ENCODE peak calls at places on chromosome 20, in eight cellular contexts. Y is cardiac muscle cell; Z is fibroblast of lung; W is tibial artery; D is lower lobe of right lung; T is CD8-positive, alpha-beta memory T cell; G is dorsolateral prefrontal cortex; K is psoas muscle. A is an unnamed sample.

GRCh38 chr20:32959351-32960221 is 44.6 kb downstream of the SUN5 start:
- DNase-seq in Y (no peak), Z (no peak), W (peak; percentile 56), D (no peak), T (no peak), G (no peak), K (no peak), A (no peak)

GRCh38 chr20:10047427-10047826 is 12.6 kb downstream of the ANKEF1 start:
- DNase-seq in Y (peak; percentile 24), Z (peak; percentile 22), W (no peak), D (no peak), T (no peak), G (no peak), K (no peak), A (peak; percentile 3)

GRCh38 chr20:33896509-33896908 is 85.4 kb downstream of the CHMP4B start:
- DNase-seq in Y (peak; percentile 76), Z (peak; percentile 75), W (no peak), D (no peak), T (no peak), G (no peak), K (no peak), A (no peak)

GRCh38 chr20:47704746-47705496 is 80.4 kb downstream of the SULF2 start:
- DNase-seq in Y (peak; percentile 63), Z (no peak), W (no peak), D (no peak), T (no peak), G (peak; percentile 28), K (peak; percentile 61), A (no peak)

GRCh38 chr20:44414346-44414714 is 58.8 kb downstream of the HNF4A start:
- DNase-seq in Y (no peak), Z (no peak), W (no peak), D (no peak), T (no peak), G (no peak), K (no peak), A (no peak)

GRCh38 chr20:38007526-38007925 is 25.7 kb downstream of the TTI1 start:
- DNase-seq in Y (no peak), Z (no peak), W (no peak), D (no peak), T (no peak), G (no peak), K (no peak), A (no peak)

GRCh38 chr20:62918137-62918536 is 8.2 kb downstream of the DIDO1 start:
- DNase-seq in Y (no peak), Z (no peak), W (peak; percentile 2), D (peak; percentile 4), T (no peak), G (no peak), K (no peak), A (peak; percentile 88)

GRCh38 chr20:53940883-53941546 is 129.4 kb downstream of the BCAS1 start:
- DNase-seq in Y (peak; percentile 86), Z (peak; percentile 86), W (no peak), D (no peak), T (no peak), G (no peak), K (no peak), A (no peak)

GRCh38 chr20:16801919-16802651 is 53.9 kb downstream of the OTOR start:
- DNase-seq in Y (peak; percentile 63), Z (peak; percentile 58), W (no peak), D (peak; percentile 66), T (peak; percentile 50), G (peak; percentile 90), K (peak; percentile 67), A (peak; percentile 59)

GRCh38 chr20:3082306-3082951 is 2.1 kb downstream of the AVP start:
- DNase-seq in Y (peak; percentile 21), Z (no peak), W (no peak), D (no peak), T (no peak), G (no peak), K (no peak), A (no peak)

DNA sequence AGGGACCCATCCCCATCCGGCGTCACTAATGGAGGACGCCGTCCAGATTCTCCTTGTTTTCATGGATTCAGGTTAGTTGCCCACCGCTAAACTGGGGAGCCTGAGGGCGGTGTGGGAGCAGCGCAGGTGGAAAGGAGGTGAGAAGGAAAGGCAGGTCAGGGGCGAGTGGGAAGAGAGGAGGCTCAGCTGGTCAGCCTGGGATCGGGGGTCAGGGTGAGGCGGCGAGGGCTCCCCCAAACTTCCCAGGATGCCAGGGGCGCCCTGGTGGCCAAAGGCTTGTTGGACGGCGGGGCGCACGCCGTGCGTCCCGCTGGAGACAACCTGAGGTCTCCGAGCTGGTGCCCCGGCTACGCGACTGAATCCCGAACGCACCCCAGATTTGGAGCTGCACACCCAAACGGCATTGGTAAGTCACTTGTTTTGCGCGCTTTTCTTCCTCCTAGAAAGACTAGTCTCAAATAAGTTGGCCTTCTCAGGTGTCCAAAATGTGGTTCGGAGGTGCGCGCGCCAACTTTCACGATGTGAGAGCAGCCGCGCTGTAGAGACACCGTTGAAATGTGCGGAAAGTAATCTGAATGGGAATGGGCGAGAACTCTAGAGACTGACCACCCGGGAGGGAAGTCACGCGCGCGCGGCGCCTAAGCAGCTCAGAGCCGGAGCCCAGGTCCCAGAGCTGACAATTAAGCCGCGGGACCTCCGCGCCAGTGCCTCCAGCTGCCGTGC is 9.7 kb downstream of the GNAS-AS1 start:
- DNase-seq in Y (no peak), Z (no peak), W (no peak), D (no peak), T (no peak), G (no peak), K (no peak), A (no peak)
- H3K4me3 ChIP-seq in Y (no peak overlapping the region), Z (no peak overlapping the region), W (no peak overlapping the region), D (no peak overlapping the region), T (no peak overlapping the region), G (no peak overlapping the region), K (no peak overlapping the region), A (no peak overlapping the region)

DNA sequence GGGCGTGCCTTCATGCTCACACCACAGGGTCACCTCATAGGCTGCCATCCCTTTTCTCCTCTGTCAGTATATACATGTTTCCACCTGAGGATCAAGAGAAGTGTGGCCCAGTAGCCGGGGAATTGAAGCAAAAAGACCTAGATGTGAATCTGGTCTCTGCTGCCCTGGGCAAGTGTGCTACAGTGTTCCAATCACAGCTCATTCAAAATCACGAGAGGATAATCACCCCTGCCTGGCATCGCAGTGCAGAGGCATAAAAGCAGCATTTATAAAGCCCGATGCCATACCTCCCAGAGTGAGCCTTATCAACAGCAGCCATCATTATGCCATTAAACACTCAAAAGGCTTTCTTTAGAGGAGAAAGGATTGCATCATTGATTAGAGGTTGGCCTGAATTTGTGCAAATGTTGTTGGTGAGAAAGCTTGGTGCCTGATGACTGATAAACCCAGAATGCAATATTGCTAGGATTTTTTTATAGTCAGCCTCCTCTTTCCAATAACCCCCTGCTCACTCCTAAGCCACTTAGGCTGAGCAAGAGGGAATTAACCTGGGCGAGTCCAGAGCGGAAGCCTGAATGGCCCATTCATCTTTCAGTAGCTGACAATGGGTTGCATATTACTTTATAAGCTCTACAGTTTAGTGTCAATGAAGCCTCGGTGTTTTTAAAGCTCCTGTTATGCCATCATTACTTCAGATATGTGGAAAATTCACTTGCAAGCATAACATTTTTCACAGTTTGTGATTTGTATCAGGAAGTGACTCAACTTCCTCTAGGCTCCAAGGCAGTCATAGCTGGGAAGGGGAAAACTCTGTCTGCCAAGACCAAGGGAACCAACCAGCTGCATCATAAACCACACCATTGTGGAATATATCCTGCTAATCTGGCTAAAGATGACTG is 92.5 kb upstream of the NXT1 start:
- DNase-seq in Y (peak; percentile 95), Z (peak; percentile 77), W (no peak), D (no peak), T (no peak), G (no peak), K (no peak), A (no peak)
- H3K4me3 ChIP-seq in Y (no peak overlapping the region), Z (no peak overlapping the region), W (no peak overlapping the region), D (no peak overlapping the region), T (no peak overlapping the region), G (no peak overlapping the region), K (no peak overlapping the region), A (no peak overlapping the region)

DNA sequence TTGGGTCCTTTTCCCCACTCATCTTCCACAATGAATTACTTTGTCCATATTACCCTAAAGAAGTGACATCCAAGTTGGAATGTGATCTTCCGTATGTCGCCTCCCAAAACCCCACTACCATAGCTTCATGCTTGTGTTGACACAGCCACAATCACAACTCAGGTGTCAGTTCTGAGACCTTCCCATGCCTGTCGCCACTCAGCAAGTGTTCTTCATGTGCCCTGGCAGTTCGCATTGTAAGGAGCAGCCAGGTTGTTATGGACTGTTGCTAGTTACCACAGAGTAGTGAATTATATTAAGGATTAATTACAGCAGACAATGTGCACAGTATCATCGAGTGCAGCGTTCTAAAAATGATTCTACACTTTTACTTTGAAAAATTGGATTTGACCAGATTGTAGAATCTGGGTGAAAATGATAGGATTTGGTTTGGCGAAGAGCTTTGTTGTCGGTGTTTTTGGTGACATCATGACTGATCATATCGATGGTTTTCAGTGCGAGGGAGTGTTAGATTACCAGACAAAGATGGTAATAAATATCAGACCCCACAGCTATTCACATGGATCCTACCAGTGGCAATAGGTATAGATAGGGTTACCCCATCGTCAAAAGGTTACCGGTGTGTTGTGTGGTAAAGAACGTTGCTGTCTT is 1.7 kb downstream of the PCMTD2 start:
- DNase-seq in Y (no peak), Z (no peak), W (no peak), D (no peak), T (no peak), G (no peak), K (no peak), A (no peak)
- H3K4me3 ChIP-seq in Y (no peak overlapping the region), Z (peak overlapping the region; percentile 73), W (peak overlapping the region; percentile 96), D (peak overlapping the region; percentile 74), T (no peak overlapping the region), G (peak overlapping the region; percentile 87), K (peak overlapping the region; percentile 79), A (no peak overlapping the region)

GRCh38 chr20:815914-816606 is 17.5 kb upstream of the FAM110A start:
- DNase-seq in Y (peak; percentile 66), Z (peak; percentile 53), W (peak; percentile 75), D (peak; percentile 68), T (peak; percentile 75), G (peak; percentile 59), K (peak; percentile 70), A (peak; percentile 51)
- H3K4me3 ChIP-seq in Y (no peak overlapping the region), Z (no peak overlapping the region), W (no peak overlapping the region), D (no peak overlapping the region), T (no peak overlapping the region), G (no peak overlapping the region), K (no peak overlapping the region), A (no peak overlapping the region)

A was measured in Jurkat, Clone E6-1.